ENCODE peak calls at places on chromosomes 6 and 20, in nine cellular contexts. One of them, this sample, is unnamed.

GRCh38 chr6:108559884-108560462 is 744 bp upstream of the FOXO3 start:
- DNase-seq in neuronal stem cell: peak
- DNase-seq in GM10248: no peak
- DNase-seq in NCI-H187: peak
- DNase-seq in T-helper 2 cell: peak
- DNase-seq in WTC11: peak
- DNase-seq in Caki2: peak
- DNase-seq in stimulated activated CD4-positive, alpha-beta T cell treated with anti-CD3 and anti-CD28 coated beads, Interleukin-15, amount 100 ng/mL, for 1 hour: no peak
- DNase-seq in T47D: peak
- DNase-seq in this sample: peak

GRCh38 chr6:170007468-170008240 is 256.2 kb downstream of the ERMARD start:
- DNase-seq in GM10248: no peak
- DNase-seq in stimulated activated CD4-positive, alpha-beta T cell treated with anti-CD3 and anti-CD28 coated beads, Interleukin-15, amount 100 ng/mL, for 1 hour: no peak
- DNase-seq in T47D: no peak
- DNase-seq in T-helper 2 cell: no peak
- DNase-seq in Caki2: no peak
- DNase-seq in WTC11: peak
- DNase-seq in NCI-H187: no peak
- DNase-seq in neuronal stem cell: peak
- DNase-seq in this sample: no peak

GRCh38 chr20:41510224-41510623 is 108.0 kb downstream of the CHD6 start:
- DNase-seq in T-helper 2 cell: no peak
- DNase-seq in neuronal stem cell: no peak
- DNase-seq in T47D: no peak
- DNase-seq in WTC11: no peak
- DNase-seq in GM10248: no peak
- DNase-seq in NCI-H187: no peak
- DNase-seq in stimulated activated CD4-positive, alpha-beta T cell treated with anti-CD3 and anti-CD28 coated beads, Interleukin-15, amount 100 ng/mL, for 1 hour: no peak
- DNase-seq in Caki2: no peak
- DNase-seq in this sample: no peak

GRCh38 chr6:30480536-30481156 is 8.7 kb upstream of the HLA-E start:
- DNase-seq in NCI-H187: no peak
- DNase-seq in Caki2: no peak
- DNase-seq in neuronal stem cell: no peak
- DNase-seq in T47D: no peak
- DNase-seq in WTC11: no peak
- DNase-seq in stimulated activated CD4-positive, alpha-beta T cell treated with anti-CD3 and anti-CD28 coated beads, Interleukin-15, amount 100 ng/mL, for 1 hour: no peak
- DNase-seq in T-helper 2 cell: peak
- DNase-seq in GM10248: no peak
- DNase-seq in this sample: peak

GRCh38 chr6:33452496-33452895 is 1.9 kb upstream of the ZBTB9 start:
- DNase-seq in WTC11: no peak
- DNase-seq in Caki2: no peak
- DNase-seq in GM10248: no peak
- DNase-seq in T-helper 2 cell: no peak
- DNase-seq in neuronal stem cell: no peak
- DNase-seq in stimulated activated CD4-positive, alpha-beta T cell treated with anti-CD3 and anti-CD28 coated beads, Interleukin-15, amount 100 ng/mL, for 1 hour: no peak
- DNase-seq in T47D: no peak
- DNase-seq in NCI-H187: no peak
- DNase-seq in this sample: no peak

GRCh38 chr6:151303231-151303630 is 63.5 kb downstream of the AKAP12 start:
- DNase-seq in T-helper 2 cell: no peak
- DNase-seq in neuronal stem cell: no peak
- DNase-seq in stimulated activated CD4-positive, alpha-beta T cell treated with anti-CD3 and anti-CD28 coated beads, Interleukin-15, amount 100 ng/mL, for 1 hour: no peak
- DNase-seq in GM10248: no peak
- DNase-seq in NCI-H187: no peak
- DNase-seq in WTC11: no peak
- DNase-seq in T47D: no peak
- DNase-seq in Caki2: no peak
- DNase-seq in this sample: no peak

GRCh38 chr6:144659202-144659731 is 374.1 kb downstream of the UTRN start:
- DNase-seq in T47D: no peak
- DNase-seq in NCI-H187: no peak
- DNase-seq in stimulated activated CD4-positive, alpha-beta T cell treated with anti-CD3 and anti-CD28 coated beads, Interleukin-15, amount 100 ng/mL, for 1 hour: no peak
- DNase-seq in neuronal stem cell: peak
- DNase-seq in WTC11: peak
- DNase-seq in T-helper 2 cell: no peak
- DNase-seq in GM10248: peak
- DNase-seq in Caki2: peak
- DNase-seq in this sample: peak

GRCh38 chr20:38723069-38723981 is 961 bp upstream of the SLC32A1 start:
- DNase-seq in Caki2: no peak
- DNase-seq in neuronal stem cell: no peak
- DNase-seq in T-helper 2 cell: no peak
- DNase-seq in T47D: no peak
- DNase-seq in stimulated activated CD4-positive, alpha-beta T cell treated with anti-CD3 and anti-CD28 coated beads, Interleukin-15, amount 100 ng/mL, for 1 hour: no peak
- DNase-seq in GM10248: peak
- DNase-seq in WTC11: peak
- DNase-seq in NCI-H187: no peak
- DNase-seq in this sample: no peak

GRCh38 chr20:50635676-50636600 is 55.4 kb downstream of the RIPOR3 start:
- DNase-seq in WTC11: peak
- DNase-seq in NCI-H187: peak
- DNase-seq in GM10248: peak
- DNase-seq in stimulated activated CD4-positive, alpha-beta T cell treated with anti-CD3 and anti-CD28 coated beads, Interleukin-15, amount 100 ng/mL, for 1 hour: peak
- DNase-seq in T47D: peak
- DNase-seq in T-helper 2 cell: no peak
- DNase-seq in Caki2: peak
- DNase-seq in neuronal stem cell: no peak
- DNase-seq in this sample: peak

GRCh38 chr6:159217595-159218275 is 48.5 kb downstream of the FNDC1 start:
- DNase-seq in GM10248: peak
- DNase-seq in T47D: peak
- DNase-seq in stimulated activated CD4-positive, alpha-beta T cell treated with anti-CD3 and anti-CD28 coated beads, Interleukin-15, amount 100 ng/mL, for 1 hour: no peak
- DNase-seq in neuronal stem cell: no peak
- DNase-seq in WTC11: peak
- DNase-seq in NCI-H187: peak
- DNase-seq in T-helper 2 cell: no peak
- DNase-seq in Caki2: peak
- DNase-seq in this sample: no peak

GRCh38 chr6:53236241-53236640 is 87.6 kb upstream of the GCM1 start:
- DNase-seq in WTC11: no peak
- DNase-seq in T47D: no peak
- DNase-seq in stimulated activated CD4-positive, alpha-beta T cell treated with anti-CD3 and anti-CD28 coated beads, Interleukin-15, amount 100 ng/mL, for 1 hour: no peak
- DNase-seq in T-helper 2 cell: no peak
- DNase-seq in NCI-H187: no peak
- DNase-seq in neuronal stem cell: no peak
- DNase-seq in GM10248: no peak
- DNase-seq in Caki2: no peak
- DNase-seq in this sample: peak

GRCh38 chr6:57069920-57070331 is 20.1 kb upstream of the ZNF451 start:
- DNase-seq in neuronal stem cell: no peak
- DNase-seq in Caki2: no peak
- DNase-seq in T-helper 2 cell: no peak
- DNase-seq in NCI-H187: no peak
- DNase-seq in GM10248: no peak
- DNase-seq in WTC11: peak
- DNase-seq in T47D: no peak
- DNase-seq in stimulated activated CD4-positive, alpha-beta T cell treated with anti-CD3 and anti-CD28 coated beads, Interleukin-15, amount 100 ng/mL, for 1 hour: no peak
- DNase-seq in this sample: no peak

GRCh38 chr20:63126876-63127699 is 88.8 kb downstream of the YTHDF1 start:
- DNase-seq in NCI-H187: no peak
- DNase-seq in Caki2: no peak
- DNase-seq in neuronal stem cell: no peak
- DNase-seq in stimulated activated CD4-positive, alpha-beta T cell treated with anti-CD3 and anti-CD28 coated beads, Interleukin-15, amount 100 ng/mL, for 1 hour: no peak
- DNase-seq in WTC11: peak
- DNase-seq in T47D: no peak
- DNase-seq in GM10248: no peak
- DNase-seq in T-helper 2 cell: no peak
- DNase-seq in this sample: no peak

GRCh38 chr6:111263837-111264236 is 176.5 kb downstream of the SLC16A10 start:
- DNase-seq in stimulated activated CD4-positive, alpha-beta T cell treated with anti-CD3 and anti-CD28 coated beads, Interleukin-15, amount 100 ng/mL, for 1 hour: no peak
- DNase-seq in T47D: no peak
- DNase-seq in neuronal stem cell: no peak
- DNase-seq in T-helper 2 cell: no peak
- DNase-seq in WTC11: no peak
- DNase-seq in NCI-H187: no peak
- DNase-seq in GM10248: no peak
- DNase-seq in Caki2: peak
- DNase-seq in this sample: no peak

GRCh38 chr20:25695532-25696383 is 895 bp downstream of the ZNF337 start:
- DNase-seq in Caki2: no peak
- DNase-seq in WTC11: no peak
- DNase-seq in T47D: no peak
- DNase-seq in neuronal stem cell: peak
- DNase-seq in NCI-H187: no peak
- DNase-seq in T-helper 2 cell: no peak
- DNase-seq in stimulated activated CD4-positive, alpha-beta T cell treated with anti-CD3 and anti-CD28 coated beads, Interleukin-15, amount 100 ng/mL, for 1 hour: no peak
- DNase-seq in GM10248: peak
- DNase-seq in this sample: no peak

GRCh38 chr20:59042151-59042795 is at the start of gene PRELID3B:
- DNase-seq in neuronal stem cell: no peak
- DNase-seq in T47D: peak
- DNase-seq in T-helper 2 cell: peak
- DNase-seq in Caki2: no peak
- DNase-seq in GM10248: peak
- DNase-seq in stimulated activated CD4-positive, alpha-beta T cell treated with anti-CD3 and anti-CD28 coated beads, Interleukin-15, amount 100 ng/mL, for 1 hour: no peak
- DNase-seq in WTC11: peak
- DNase-seq in NCI-H187: no peak
- DNase-seq in this sample: no peak

GRCh38 chr6:125598422-125598821 is 151.0 kb upstream of the HEY2 start:
- DNase-seq in WTC11: no peak
- DNase-seq in NCI-H187: peak
- DNase-seq in GM10248: no peak
- DNase-seq in Caki2: peak
- DNase-seq in neuronal stem cell: no peak
- DNase-seq in T47D: no peak
- DNase-seq in T-helper 2 cell: no peak
- DNase-seq in stimulated activated CD4-positive, alpha-beta T cell treated with anti-CD3 and anti-CD28 coated beads, Interleukin-15, amount 100 ng/mL, for 1 hour: no peak
- DNase-seq in this sample: no peak

GRCh38 chr6:137277971-137278602 is 58.9 kb upstream of the IFNGR1 start:
- DNase-seq in neuronal stem cell: peak
- DNase-seq in stimulated activated CD4-positive, alpha-beta T cell treated with anti-CD3 and anti-CD28 coated beads, Interleukin-15, amount 100 ng/mL, for 1 hour: no peak
- DNase-seq in NCI-H187: no peak
- DNase-seq in GM10248: no peak
- DNase-seq in T47D: no peak
- DNase-seq in Caki2: peak
- DNase-seq in WTC11: peak
- DNase-seq in T-helper 2 cell: no peak
- DNase-seq in this sample: no peak

GRCh38 chr6:134249759-134250602 is 67.9 kb downstream of the SGK1 start:
- DNase-seq in T-helper 2 cell: no peak
- DNase-seq in stimulated activated CD4-positive, alpha-beta T cell treated with anti-CD3 and anti-CD28 coated beads, Interleukin-15, amount 100 ng/mL, for 1 hour: no peak
- DNase-seq in GM10248: no peak
- DNase-seq in neuronal stem cell: no peak
- DNase-seq in WTC11: no peak
- DNase-seq in NCI-H187: no peak
- DNase-seq in Caki2: no peak
- DNase-seq in T47D: no peak
- DNase-seq in this sample: peak

GRCh38 chr6:165676435-165677068 is 13.5 kb upstream of the PDE10A start:
- DNase-seq in WTC11: peak
- DNase-seq in GM10248: no peak
- DNase-seq in neuronal stem cell: no peak
- DNase-seq in Caki2: no peak
- DNase-seq in T47D: no peak
- DNase-seq in NCI-H187: no peak
- DNase-seq in T-helper 2 cell: no peak
- DNase-seq in stimulated activated CD4-positive, alpha-beta T cell treated with anti-CD3 and anti-CD28 coated beads, Interleukin-15, amount 100 ng/mL, for 1 hour: no peak
- DNase-seq in this sample: no peak

GRCh38 chr6:29916741-29917140 is 25.6 kb upstream of the HLA-A start:
- DNase-seq in stimulated activated CD4-positive, alpha-beta T cell treated with anti-CD3 and anti-CD28 coated beads, Interleukin-15, amount 100 ng/mL, for 1 hour: no peak
- DNase-seq in GM10248: no peak
- DNase-seq in neuronal stem cell: no peak
- DNase-seq in T47D: no peak
- DNase-seq in Caki2: no peak
- DNase-seq in WTC11: no peak
- DNase-seq in NCI-H187: no peak
- DNase-seq in T-helper 2 cell: no peak
- DNase-seq in this sample: no peak

GRCh38 chr6:160192840-160193239 is 65.8 kb downstream of the SLC22A2 start:
- DNase-seq in NCI-H187: no peak
- DNase-seq in neuronal stem cell: no peak
- DNase-seq in T47D: no peak
- DNase-seq in WTC11: no peak
- DNase-seq in T-helper 2 cell: no peak
- DNase-seq in Caki2: no peak
- DNase-seq in stimulated activated CD4-positive, alpha-beta T cell treated with anti-CD3 and anti-CD28 coated beads, Interleukin-15, amount 100 ng/mL, for 1 hour: no peak
- DNase-seq in GM10248: no peak
- DNase-seq in this sample: no peak

GRCh38 chr6:130489514-130489913 is 123.7 kb downstream of the TMEM200A start:
- DNase-seq in WTC11: no peak
- DNase-seq in stimulated activated CD4-positive, alpha-beta T cell treated with anti-CD3 and anti-CD28 coated beads, Interleukin-15, amount 100 ng/mL, for 1 hour: no peak
- DNase-seq in neuronal stem cell: no peak
- DNase-seq in GM10248: no peak
- DNase-seq in T47D: no peak
- DNase-seq in NCI-H187: no peak
- DNase-seq in T-helper 2 cell: no peak
- DNase-seq in Caki2: no peak
- DNase-seq in this sample: no peak

GRCh38 chr20:63499333-63499969 is 568 bp upstream of the EEF1A2 start:
- DNase-seq in GM10248: no peak
- DNase-seq in WTC11: peak
- DNase-seq in neuronal stem cell: no peak
- DNase-seq in T-helper 2 cell: no peak
- DNase-seq in T47D: no peak
- DNase-seq in NCI-H187: no peak
- DNase-seq in Caki2: no peak
- DNase-seq in stimulated activated CD4-positive, alpha-beta T cell treated with anti-CD3 and anti-CD28 coated beads, Interleukin-15, amount 100 ng/mL, for 1 hour: no peak
- DNase-seq in this sample: no peak